ENCODE peak calls at places on chromosome 4, in five cellular contexts. One of them, this sample, is unnamed.

GRCh38 chr4:73311428-73311827 is 52.8 kb upstream of the ANKRD17 start:
- DNase-seq in dermis blood vessel endothelial cell: peak; percentile 48
- DNase-seq in astrocyte of the cerebellum: peak; percentile 16
- DNase-seq in activated gamma-delta T cell treated with Interleukin-2 at 50 U/mL for 16 hours: no peak
- DNase-seq in stimulated activated CD4-positive, alpha-beta T cell treated with anti-CD3 and anti-CD28 coated beads, Interleukin-12 subunit alpha, Interleukin-12 subunit beta, amount 100 ng/mL, for 24 hours: no peak
- DNase-seq in this sample: no peak

GRCh38 chr4:173256825-173257224 is 77.3 kb downstream of the HMGB2 start:
- DNase-seq in astrocyte of the cerebellum: no peak
- DNase-seq in dermis blood vessel endothelial cell: no peak
- DNase-seq in activated gamma-delta T cell treated with Interleukin-2 at 50 U/mL for 16 hours: no peak
- DNase-seq in stimulated activated CD4-positive, alpha-beta T cell treated with anti-CD3 and anti-CD28 coated beads, Interleukin-12 subunit alpha, Interleukin-12 subunit beta, amount 100 ng/mL, for 24 hours: no peak
- DNase-seq in this sample: no peak

GRCh38 chr4:36758779-36759178 is 477.4 kb downstream of the DTHD1 start:
- DNase-seq in stimulated activated CD4-positive, alpha-beta T cell treated with anti-CD3 and anti-CD28 coated beads, Interleukin-12 subunit alpha, Interleukin-12 subunit beta, amount 100 ng/mL, for 24 hours: no peak
- DNase-seq in dermis blood vessel endothelial cell: no peak
- DNase-seq in astrocyte of the cerebellum: no peak
- DNase-seq in activated gamma-delta T cell treated with Interleukin-2 at 50 U/mL for 16 hours: no peak
- DNase-seq in this sample: no peak

GRCh38 chr4:25861951-25862410 is 807 bp downstream of the SEL1L3 start:
- DNase-seq in dermis blood vessel endothelial cell: peak; percentile 62
- DNase-seq in stimulated activated CD4-positive, alpha-beta T cell treated with anti-CD3 and anti-CD28 coated beads, Interleukin-12 subunit alpha, Interleukin-12 subunit beta, amount 100 ng/mL, for 24 hours: peak; percentile 16
- DNase-seq in astrocyte of the cerebellum: no peak
- DNase-seq in activated gamma-delta T cell treated with Interleukin-2 at 50 U/mL for 16 hours: peak; percentile 11
- DNase-seq in this sample: no peak

GRCh38 chr4:176380352-176381157 is 60.8 kb downstream of the SPCS3 start:
- DNase-seq in dermis blood vessel endothelial cell: peak; percentile 61
- DNase-seq in stimulated activated CD4-positive, alpha-beta T cell treated with anti-CD3 and anti-CD28 coated beads, Interleukin-12 subunit alpha, Interleukin-12 subunit beta, amount 100 ng/mL, for 24 hours: no peak
- DNase-seq in astrocyte of the cerebellum: no peak
- DNase-seq in activated gamma-delta T cell treated with Interleukin-2 at 50 U/mL for 16 hours: no peak
- DNase-seq in this sample: no peak

GRCh38 chr4:175346381-175346780 is 428.2 kb downstream of the ADAM29 start:
- DNase-seq in dermis blood vessel endothelial cell: no peak
- DNase-seq in astrocyte of the cerebellum: no peak
- DNase-seq in stimulated activated CD4-positive, alpha-beta T cell treated with anti-CD3 and anti-CD28 coated beads, Interleukin-12 subunit alpha, Interleukin-12 subunit beta, amount 100 ng/mL, for 24 hours: no peak
- DNase-seq in activated gamma-delta T cell treated with Interleukin-2 at 50 U/mL for 16 hours: no peak
- DNase-seq in this sample: no peak

GRCh38 chr4:88352062-88352461 is 26.6 kb upstream of the HERC6 start:
- DNase-seq in stimulated activated CD4-positive, alpha-beta T cell treated with anti-CD3 and anti-CD28 coated beads, Interleukin-12 subunit alpha, Interleukin-12 subunit beta, amount 100 ng/mL, for 24 hours: no peak
- DNase-seq in activated gamma-delta T cell treated with Interleukin-2 at 50 U/mL for 16 hours: no peak
- DNase-seq in dermis blood vessel endothelial cell: no peak
- DNase-seq in astrocyte of the cerebellum: no peak
- DNase-seq in this sample: no peak

GRCh38 chr4:1154523-1155182 is 17.7 kb downstream of the SPON2 start:
- DNase-seq in astrocyte of the cerebellum: no peak
- DNase-seq in stimulated activated CD4-positive, alpha-beta T cell treated with anti-CD3 and anti-CD28 coated beads, Interleukin-12 subunit alpha, Interleukin-12 subunit beta, amount 100 ng/mL, for 24 hours: no peak
- DNase-seq in activated gamma-delta T cell treated with Interleukin-2 at 50 U/mL for 16 hours: no peak
- DNase-seq in dermis blood vessel endothelial cell: no peak
- DNase-seq in this sample: peak; percentile 37

GRCh38 chr4:3062466-3062865 is 11.9 kb downstream of the HTT-AS start:
- DNase-seq in stimulated activated CD4-positive, alpha-beta T cell treated with anti-CD3 and anti-CD28 coated beads, Interleukin-12 subunit alpha, Interleukin-12 subunit beta, amount 100 ng/mL, for 24 hours: no peak
- DNase-seq in astrocyte of the cerebellum: peak; percentile 52
- DNase-seq in activated gamma-delta T cell treated with Interleukin-2 at 50 U/mL for 16 hours: no peak
- DNase-seq in dermis blood vessel endothelial cell: no peak
- DNase-seq in this sample: no peak

GRCh38 chr4:22473268-22473667 is 42.6 kb downstream of the ADGRA3 start:
- DNase-seq in astrocyte of the cerebellum: peak; percentile 80
- DNase-seq in activated gamma-delta T cell treated with Interleukin-2 at 50 U/mL for 16 hours: no peak
- DNase-seq in dermis blood vessel endothelial cell: peak; percentile 32
- DNase-seq in stimulated activated CD4-positive, alpha-beta T cell treated with anti-CD3 and anti-CD28 coated beads, Interleukin-12 subunit alpha, Interleukin-12 subunit beta, amount 100 ng/mL, for 24 hours: no peak
- DNase-seq in this sample: no peak

GRCh38 chr4:128565565-128566186 is 243.8 kb upstream of the JADE1 start:
- DNase-seq in stimulated activated CD4-positive, alpha-beta T cell treated with anti-CD3 and anti-CD28 coated beads, Interleukin-12 subunit alpha, Interleukin-12 subunit beta, amount 100 ng/mL, for 24 hours: no peak
- DNase-seq in dermis blood vessel endothelial cell: peak; percentile 72
- DNase-seq in activated gamma-delta T cell treated with Interleukin-2 at 50 U/mL for 16 hours: no peak
- DNase-seq in astrocyte of the cerebellum: no peak
- DNase-seq in this sample: no peak

GRCh38 chr4:110898290-110898689 is 275.4 kb upstream of the PITX2 start:
- DNase-seq in astrocyte of the cerebellum: no peak
- DNase-seq in dermis blood vessel endothelial cell: no peak
- DNase-seq in stimulated activated CD4-positive, alpha-beta T cell treated with anti-CD3 and anti-CD28 coated beads, Interleukin-12 subunit alpha, Interleukin-12 subunit beta, amount 100 ng/mL, for 24 hours: no peak
- DNase-seq in activated gamma-delta T cell treated with Interleukin-2 at 50 U/mL for 16 hours: no peak
- DNase-seq in this sample: no peak

GRCh38 chr4:98289375-98289774 is 28.2 kb downstream of the RAP1GDS1 start:
- DNase-seq in stimulated activated CD4-positive, alpha-beta T cell treated with anti-CD3 and anti-CD28 coated beads, Interleukin-12 subunit alpha, Interleukin-12 subunit beta, amount 100 ng/mL, for 24 hours: no peak
- DNase-seq in dermis blood vessel endothelial cell: no peak
- DNase-seq in activated gamma-delta T cell treated with Interleukin-2 at 50 U/mL for 16 hours: no peak
- DNase-seq in astrocyte of the cerebellum: no peak
- DNase-seq in this sample: no peak

GRCh38 chr4:184514121-184514988 is 40.0 kb upstream of the IRF2 start:
- DNase-seq in dermis blood vessel endothelial cell: peak; percentile 75
- DNase-seq in activated gamma-delta T cell treated with Interleukin-2 at 50 U/mL for 16 hours: no peak
- DNase-seq in stimulated activated CD4-positive, alpha-beta T cell treated with anti-CD3 and anti-CD28 coated beads, Interleukin-12 subunit alpha, Interleukin-12 subunit beta, amount 100 ng/mL, for 24 hours: peak; percentile 73
- DNase-seq in astrocyte of the cerebellum: peak; percentile 62
- DNase-seq in this sample: peak; percentile 43

GRCh38 chr4:158133551-158133950 is 39.3 kb downstream of the GASK1B start:
- DNase-seq in dermis blood vessel endothelial cell: no peak
- DNase-seq in activated gamma-delta T cell treated with Interleukin-2 at 50 U/mL for 16 hours: no peak
- DNase-seq in stimulated activated CD4-positive, alpha-beta T cell treated with anti-CD3 and anti-CD28 coated beads, Interleukin-12 subunit alpha, Interleukin-12 subunit beta, amount 100 ng/mL, for 24 hours: no peak
- DNase-seq in astrocyte of the cerebellum: no peak
- DNase-seq in this sample: no peak

GRCh38 chr4:150641604-150642003 is 59.7 kb downstream of the MAB21L2 start:
- DNase-seq in astrocyte of the cerebellum: no peak
- DNase-seq in activated gamma-delta T cell treated with Interleukin-2 at 50 U/mL for 16 hours: no peak
- DNase-seq in dermis blood vessel endothelial cell: no peak
- DNase-seq in stimulated activated CD4-positive, alpha-beta T cell treated with anti-CD3 and anti-CD28 coated beads, Interleukin-12 subunit alpha, Interleukin-12 subunit beta, amount 100 ng/mL, for 24 hours: no peak
- DNase-seq in this sample: no peak

GRCh38 chr4:24850669-24851068 is 55.3 kb downstream of the SOD3 start:
- DNase-seq in activated gamma-delta T cell treated with Interleukin-2 at 50 U/mL for 16 hours: no peak
- DNase-seq in dermis blood vessel endothelial cell: peak; percentile 74
- DNase-seq in astrocyte of the cerebellum: peak; percentile 77
- DNase-seq in stimulated activated CD4-positive, alpha-beta T cell treated with anti-CD3 and anti-CD28 coated beads, Interleukin-12 subunit alpha, Interleukin-12 subunit beta, amount 100 ng/mL, for 24 hours: no peak
- DNase-seq in this sample: no peak

GRCh38 chr4:39446842-39447573 is 11.7 kb downstream of the RPL9 start:
- DNase-seq in stimulated activated CD4-positive, alpha-beta T cell treated with anti-CD3 and anti-CD28 coated beads, Interleukin-12 subunit alpha, Interleukin-12 subunit beta, amount 100 ng/mL, for 24 hours: peak; percentile 26
- DNase-seq in dermis blood vessel endothelial cell: peak; percentile 83
- DNase-seq in astrocyte of the cerebellum: peak; percentile 11
- DNase-seq in activated gamma-delta T cell treated with Interleukin-2 at 50 U/mL for 16 hours: peak; percentile 53
- DNase-seq in this sample: peak; percentile 85

GRCh38 chr4:11149612-11150259 is 279.0 kb downstream of the HS3ST1 start:
- DNase-seq in activated gamma-delta T cell treated with Interleukin-2 at 50 U/mL for 16 hours: no peak
- DNase-seq in astrocyte of the cerebellum: no peak
- DNase-seq in dermis blood vessel endothelial cell: no peak
- DNase-seq in stimulated activated CD4-positive, alpha-beta T cell treated with anti-CD3 and anti-CD28 coated beads, Interleukin-12 subunit alpha, Interleukin-12 subunit beta, amount 100 ng/mL, for 24 hours: no peak
- DNase-seq in this sample: peak; percentile 18